ENCODE peak calls at places on chromosome 21, in seven cellular contexts. C is lung, N is cardiac muscle cell, K is body of pancreas, X is endodermal cell, J is pancreas, Y is A549. I is an unnamed sample.

GRCh38 chr21:41953831-41954653 is at the start of gene C2CD2:
- DNase-seq in Y (peak; percentile 47), C (peak; percentile 60), X (peak; percentile 89), K (peak; percentile 67), N (peak; percentile 82), J (peak; percentile 82), I (no peak)

GRCh38 chr21:16624468-16625102 is 888.3 kb upstream of the CXADR start:
- DNase-seq in X (no peak), J (no peak), K (no peak), C (no peak), N (no peak), Y (no peak), I (no peak)

GRCh38 chr21:28867401-28867800 is 125.3 kb downstream of the LTN1 start:
- DNase-seq in N (no peak), C (no peak), Y (no peak), X (no peak), J (no peak), K (no peak), I (no peak)

GRCh38 chr21:27448960-27449359 is 482.1 kb upstream of the ADAMTS5 start:
- DNase-seq in N (no peak), X (no peak), J (no peak), C (no peak), Y (no peak), K (no peak), I (no peak)

GRCh38 chr21:35028451-35028757 is 20.7 kb downstream of the RUNX1 start:
- DNase-seq in Y (no peak), C (no peak), K (no peak), N (no peak), J (no peak), X (no peak), I (no peak)

GRCh38 chr21:15014220-15014619 is 50.6 kb downstream of the NRIP1 start:
- DNase-seq in Y (no peak), K (no peak), C (no peak), X (no peak), N (no peak), J (no peak), I (no peak)

GRCh38 chr21:21103692-21104091 is 105.5 kb downstream of the NCAM2 start:
- DNase-seq in K (no peak), N (no peak), X (no peak), J (no peak), C (no peak), Y (no peak), I (no peak)

GRCh38 chr21:43737158-43737950 is 18.4 kb downstream of the PDXK start:
- DNase-seq in C (no peak), K (no peak), N (no peak), X (no peak), Y (no peak), J (no peak), I (no peak)

GRCh38 chr21:25283720-25284119 is 323.6 kb downstream of the MRPL39 start:
- DNase-seq in J (no peak), K (no peak), C (no peak), N (peak; percentile 52), X (peak; percentile 49), Y (no peak), I (no peak)

GRCh38 chr21:37527103-37527502 is 160.5 kb downstream of the DYRK1A start:
- DNase-seq in Y (no peak), N (no peak), J (no peak), K (no peak), C (no peak), X (no peak), I (no peak)

GRCh38 chr21:28884481-28884880 is 108.2 kb downstream of the LTN1 start:
- DNase-seq in N (no peak), C (no peak), Y (no peak), X (no peak), K (no peak), J (no peak), I (no peak)

GRCh38 chr21:44487831-44488230 is 32.5 kb downstream of the LRRC3 start:
- DNase-seq in K (no peak), N (no peak), C (no peak), J (no peak), X (peak; percentile 85), Y (no peak), I (peak; percentile 49)

GRCh38 chr21:42071146-42071737 is at the start of gene UMODL1:
- DNase-seq in K (no peak), X (no peak), J (no peak), N (no peak), Y (no peak), C (no peak), I (no peak)

GRCh38 chr21:32768530-32768929 is 3.0 kb downstream of the PAXBP1 start:
- DNase-seq in K (no peak), J (no peak), Y (no peak), C (no peak), X (no peak), N (no peak), I (no peak)

GRCh38 chr21:32771134-32771523 is 426 bp downstream of the PAXBP1 start:
- DNase-seq in X (peak; percentile 82), K (peak; percentile 61), Y (peak; percentile 20), N (peak; percentile 80), J (peak; percentile 65), C (peak; percentile 58), I (peak; percentile 31)

GRCh38 chr21:32770514-32771133 is 931 bp downstream of the PAXBP1 start:
- DNase-seq in Y (no peak), K (no peak), J (no peak), X (no peak), N (no peak), C (peak; percentile 36), I (no peak)

GRCh38 chr21:32776743-32777142 is 5.2 kb upstream of the PAXBP1 start:
- DNase-seq in X (no peak), K (no peak), Y (no peak), N (no peak), C (no peak), J (no peak), I (no peak)

DNA sequence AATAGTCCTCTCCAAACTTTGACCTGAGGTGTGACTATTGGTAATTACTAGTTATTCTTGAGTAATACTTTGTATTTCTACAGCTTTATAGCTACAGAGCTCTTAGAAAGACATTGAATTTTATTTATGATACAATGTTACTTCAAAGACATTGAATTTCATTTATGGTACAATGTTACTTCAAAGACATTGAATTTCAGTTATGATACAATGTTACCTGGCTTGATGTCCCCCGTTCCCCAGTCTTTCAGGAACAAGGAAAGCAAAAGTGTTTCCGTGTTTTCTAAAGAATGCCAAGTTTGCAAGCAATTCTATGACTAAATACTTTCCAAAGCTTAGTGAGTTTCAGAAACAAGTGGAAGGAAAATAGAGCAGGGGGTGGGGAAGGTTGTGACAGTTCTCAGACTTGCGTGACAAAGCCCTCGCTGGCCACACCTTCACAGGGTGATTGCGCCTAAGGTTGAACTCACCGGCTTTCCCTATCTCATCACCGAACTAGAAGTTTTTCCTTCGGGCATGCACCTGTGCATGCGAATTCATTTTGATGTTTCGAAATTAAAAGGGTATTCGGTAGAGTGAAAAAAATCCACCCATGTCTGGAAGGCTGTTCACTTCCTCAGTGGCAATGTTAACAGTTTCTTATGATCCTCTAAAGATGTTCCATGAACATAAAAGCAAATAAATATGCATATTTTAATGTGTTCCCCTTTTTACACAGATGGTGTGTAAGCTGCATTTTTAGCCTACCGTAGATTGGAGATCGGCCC is 909 bp upstream of the PAXBP1 start:
- DNase-seq in K (peak; percentile 37), Y (peak; percentile 19), J (no peak), X (no peak), N (peak; percentile 13), C (no peak), I (peak; percentile 54)
- H3K4me3 ChIP-seq in K (peak overlapping the region; percentile 82), Y (peak overlapping the region; percentile 51), J (peak overlapping the region; percentile 31), X (peak overlapping the region; percentile 92), N (peak overlapping the region; percentile 52), C (peak overlapping the region; percentile 71), I (peak overlapping the region; percentile 71)

DNA sequence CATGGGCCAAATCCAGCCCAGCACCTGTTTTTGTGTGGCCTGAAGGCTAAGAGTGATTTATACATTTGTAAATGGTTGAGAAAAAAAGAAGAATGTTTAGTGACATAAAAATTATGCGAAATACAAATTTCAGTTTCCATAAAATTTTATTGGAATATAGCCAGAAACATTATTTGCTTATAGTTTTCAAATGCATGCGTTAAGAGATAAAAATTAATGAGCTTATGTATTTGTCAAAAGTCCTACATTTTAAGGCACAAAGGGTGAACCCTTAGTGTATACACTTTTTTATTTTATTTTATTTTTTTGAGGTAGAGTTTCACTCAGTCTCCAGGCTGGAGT is 2.1 kb downstream of the MORC3 start:
- DNase-seq in C (no peak), J (no peak), N (no peak), X (no peak), K (no peak), Y (no peak), I (no peak)
- H3K4me1 ChIP-seq in C (peaks cover 8% of the 10 kb centered on the region), J (peaks cover 25% of the 10 kb centered on the region), N (peaks cover 12% of the 10 kb centered on the region), X (no peaks in the 10 kb centered on the region), K (peaks cover 53% of the 10 kb centered on the region), Y (peaks cover 32% of the 10 kb centered on the region), I (peaks cover 20% of the 10 kb centered on the region)

GRCh38 chr21:46552274-46552673 is 52.6 kb downstream of the S100B start:
- DNase-seq in X (no peak), Y (no peak), N (no peak), C (peak; percentile 30), K (no peak), J (no peak), I (no peak)
- H3K4me3 ChIP-seq in X (no peak overlapping the region), Y (no peak overlapping the region), N (no peak overlapping the region), C (no peak overlapping the region), K (no peak overlapping the region), J (no peak overlapping the region), I (peak overlapping the region; percentile 14)

GRCh38 chr21:31660134-31660565 is 657 bp downstream of the SOD1 start:
- DNase-seq in J (no peak), Y (peak; percentile 7), N (peak; percentile 66), X (peak; percentile 75), K (no peak), C (peak; percentile 34), I (no peak)

GRCh38 chr21:31658053-31658452 is 1.4 kb upstream of the SOD1 start:
- DNase-seq in X (no peak), C (no peak), J (no peak), Y (no peak), N (no peak), K (no peak), I (no peak)

GRCh38 chr21:31656199-31657095 is 3.0 kb upstream of the SOD1 start:
- DNase-seq in K (no peak), N (no peak), C (no peak), J (no peak), Y (no peak), X (no peak), I (no peak)

GRCh38 chr21:31663584-31664249 is 4.2 kb downstream of the SOD1 start:
- DNase-seq in K (no peak), X (no peak), N (no peak), C (no peak), Y (no peak), J (no peak), I (no peak)

DNA sequence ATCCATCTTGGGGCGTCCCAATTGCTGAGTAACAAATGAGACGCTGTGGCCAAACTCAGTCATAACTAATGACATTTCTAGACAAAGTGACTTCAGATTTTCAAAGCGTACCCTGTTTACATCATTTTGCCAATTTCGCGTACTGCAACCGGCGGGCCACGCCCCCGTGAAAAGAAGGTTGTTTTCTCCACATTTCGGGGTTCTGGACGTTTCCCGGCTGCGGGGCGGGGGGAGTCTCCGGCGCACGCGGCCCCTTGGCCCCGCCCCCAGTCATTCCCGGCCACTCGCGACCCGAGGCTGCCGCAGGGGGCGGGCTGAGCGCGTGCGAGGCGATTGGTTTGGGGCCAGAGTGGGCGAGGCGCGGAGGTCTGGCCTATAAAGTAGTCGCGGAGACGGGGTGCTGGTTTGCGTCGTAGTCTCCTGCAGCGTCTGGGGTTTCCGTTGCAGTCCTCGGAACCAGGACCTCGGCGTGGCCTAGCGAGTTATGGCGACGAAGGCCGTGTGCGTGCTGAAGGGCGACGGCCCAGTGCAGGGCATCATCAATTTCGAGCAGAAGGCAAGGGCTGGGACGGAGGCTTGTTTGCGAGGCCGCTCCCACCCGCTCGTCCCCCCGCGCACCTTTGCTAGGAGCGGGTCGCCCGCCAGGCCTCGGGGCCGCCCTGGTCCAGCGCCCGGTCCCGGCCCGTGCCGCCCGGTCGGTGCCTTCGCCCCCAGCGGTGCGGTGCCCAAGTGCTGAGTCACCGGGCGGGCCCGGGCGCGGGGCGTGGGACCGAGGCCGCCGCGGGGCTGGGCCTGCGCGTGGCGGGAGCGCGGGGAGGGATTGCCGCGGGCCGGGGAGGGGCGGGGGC is at the start of gene SOD1:
- DNase-seq in Y (peak; percentile 72), N (peak; percentile 94), X (peak; percentile 96), C (peak; percentile 94), J (peak; percentile 94), K (peak; percentile 93), I (peak; percentile 97)
- H3K4me1 ChIP-seq in Y (peaks cover 22% of the 10 kb centered on the region), N (no peaks in the 10 kb centered on the region), X (peaks cover 2% of the 10 kb centered on the region), C (no peaks in the 10 kb centered on the region), J (peaks cover 12% of the 10 kb centered on the region), K (peaks cover 23% of the 10 kb centered on the region), I (peaks cover 55% of the 10 kb centered on the region)